ENCODE peak calls at places on chromosomes 16 and 17, in ten cellular contexts. One of them, this sample, is unnamed.
A peak's percentile ranks its signal among the peaks of the same experiment; 100 is the strongest.

GRCh38 chr17:49850772-49851386 is 3.0 kb upstream of the TAC4 start:
- DNase-seq in SK-N-SH: peak; percentile 86
- DNase-seq in left ventricle myocardium inferior: no peak
- DNase-seq in sigmoid colon: no peak
- DNase-seq in hepatocyte: no peak
- DNase-seq in adrenal gland: peak; percentile 33
- DNase-seq in A673: no peak
- DNase-seq in right cardiac atrium: no peak
- DNase-seq in lung: no peak
- DNase-seq in pancreas: no peak
- DNase-seq in this sample: no peak

GRCh38 chr17:62673614-62674362 is 46.3 kb downstream of the MRC2 start:
- DNase-seq in SK-N-SH: no peak
- DNase-seq in left ventricle myocardium inferior: no peak
- DNase-seq in sigmoid colon: peak; percentile 40
- DNase-seq in hepatocyte: no peak
- DNase-seq in adrenal gland: no peak
- DNase-seq in A673: no peak
- DNase-seq in right cardiac atrium: no peak
- DNase-seq in lung: no peak
- DNase-seq in pancreas: no peak
- DNase-seq in this sample: peak; percentile 42

GRCh38 chr16:69448470-69449193 is 24.2 kb downstream of the CYB5B start:
- DNase-seq in SK-N-SH: peak; percentile 8
- DNase-seq in left ventricle myocardium inferior: no peak
- DNase-seq in sigmoid colon: no peak
- DNase-seq in hepatocyte: no peak
- DNase-seq in adrenal gland: no peak
- DNase-seq in A673: peak; percentile 70
- DNase-seq in right cardiac atrium: no peak
- DNase-seq in lung: no peak
- DNase-seq in pancreas: no peak
- DNase-seq in this sample: no peak

GRCh38 chr17:62696726-62697490 is 69.4 kb downstream of the MRC2 start:
- DNase-seq in SK-N-SH: peak; percentile 36
- DNase-seq in left ventricle myocardium inferior: no peak
- DNase-seq in sigmoid colon: peak; percentile 44
- DNase-seq in hepatocyte: no peak
- DNase-seq in adrenal gland: no peak
- DNase-seq in A673: no peak
- DNase-seq in right cardiac atrium: peak; percentile 60
- DNase-seq in lung: no peak
- DNase-seq in pancreas: no peak
- DNase-seq in this sample: no peak

GRCh38 chr16:28538733-28539596 is at the start of gene NUPR1:
- DNase-seq in SK-N-SH: no peak
- DNase-seq in left ventricle myocardium inferior: peak; percentile 93
- DNase-seq in sigmoid colon: peak; percentile 100
- DNase-seq in hepatocyte: peak; percentile 87
- DNase-seq in adrenal gland: peak; percentile 93
- DNase-seq in A673: no peak
- DNase-seq in right cardiac atrium: peak; percentile 95
- DNase-seq in lung: peak; percentile 95
- DNase-seq in pancreas: peak; percentile 94
- DNase-seq in this sample: no peak

GRCh38 chr17:72030067-72030899 is 90.5 kb upstream of the SOX9 start:
- DNase-seq in SK-N-SH: no peak
- DNase-seq in left ventricle myocardium inferior: peak; percentile 16
- DNase-seq in sigmoid colon: no peak
- DNase-seq in hepatocyte: peak; percentile 68
- DNase-seq in adrenal gland: peak; percentile 13
- DNase-seq in A673: peak; percentile 97
- DNase-seq in right cardiac atrium: peak; percentile 40
- DNase-seq in lung: peak; percentile 46
- DNase-seq in pancreas: peak; percentile 31
- DNase-seq in this sample: peak; percentile 9

GRCh38 chr17:27153005-27153404 is 140.9 kb upstream of the WSB1 start:
- DNase-seq in SK-N-SH: no peak
- DNase-seq in left ventricle myocardium inferior: no peak
- DNase-seq in sigmoid colon: no peak
- DNase-seq in hepatocyte: no peak
- DNase-seq in adrenal gland: no peak
- DNase-seq in A673: no peak
- DNase-seq in right cardiac atrium: no peak
- DNase-seq in lung: no peak
- DNase-seq in pancreas: no peak
- DNase-seq in this sample: no peak

GRCh38 chr17:74528491-74529199 is 2.6 kb downstream of the CD300LB start:
- DNase-seq in SK-N-SH: no peak
- DNase-seq in left ventricle myocardium inferior: no peak
- DNase-seq in sigmoid colon: peak; percentile 66
- DNase-seq in hepatocyte: no peak
- DNase-seq in adrenal gland: peak; percentile 26
- DNase-seq in A673: no peak
- DNase-seq in right cardiac atrium: no peak
- DNase-seq in lung: peak; percentile 58
- DNase-seq in pancreas: no peak
- DNase-seq in this sample: no peak

DNA sequence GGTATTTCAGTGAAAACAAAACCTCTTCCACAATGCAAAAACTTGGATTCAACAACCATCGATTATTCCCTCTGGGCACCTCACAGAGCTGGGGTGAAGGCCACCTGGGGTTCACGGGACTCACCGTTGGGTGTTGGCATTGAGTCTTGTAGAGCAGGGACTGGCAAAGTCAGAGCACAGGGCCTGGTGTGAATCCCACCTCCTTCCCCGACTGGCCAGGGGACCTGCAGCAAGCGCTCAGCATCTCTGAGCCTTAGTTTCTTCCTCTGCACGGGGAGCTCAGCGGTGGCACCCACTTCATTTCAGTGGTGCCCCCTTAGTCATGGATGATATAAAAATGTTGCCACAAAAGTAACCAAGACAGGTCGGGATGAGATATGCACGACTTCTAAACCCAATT is 100.4 kb downstream of the METRNL start:
- DNase-seq in SK-N-SH: no peak
- DNase-seq in left ventricle myocardium inferior: no peak
- DNase-seq in sigmoid colon: peak; percentile 48
- DNase-seq in hepatocyte: peak; percentile 1
- DNase-seq in adrenal gland: no peak
- DNase-seq in A673: no peak
- DNase-seq in right cardiac atrium: no peak
- DNase-seq in lung: peak; percentile 27
- DNase-seq in pancreas: peak; percentile 12
- DNase-seq in this sample: peak; percentile 6
- H3K9me3 ChIP-seq in SK-N-SH: no peaks in the 10 kb centered on the region
- H3K9me3 ChIP-seq in left ventricle myocardium inferior: no peaks in the 10 kb centered on the region
- H3K9me3 ChIP-seq in sigmoid colon: no peaks in the 10 kb centered on the region
- H3K9me3 ChIP-seq in hepatocyte: no peaks in the 10 kb centered on the region
- H3K9me3 ChIP-seq in adrenal gland: no peaks in the 10 kb centered on the region
- H3K9me3 ChIP-seq in A673: no peaks in the 10 kb centered on the region
- H3K9me3 ChIP-seq in right cardiac atrium: no peaks in the 10 kb centered on the region
- H3K9me3 ChIP-seq in lung: no peaks in the 10 kb centered on the region
- H3K9me3 ChIP-seq in pancreas: no peaks in the 10 kb centered on the region
- H3K9me3 ChIP-seq in this sample: no peaks in the 10 kb centered on the region

GRCh38 chr16:25052530-25052929 is 37.4 kb upstream of the ARHGAP17 start:
- DNase-seq in SK-N-SH: no peak
- DNase-seq in left ventricle myocardium inferior: peak; percentile 31
- DNase-seq in sigmoid colon: no peak
- DNase-seq in hepatocyte: no peak
- DNase-seq in adrenal gland: no peak
- DNase-seq in A673: no peak
- DNase-seq in right cardiac atrium: peak; percentile 23
- DNase-seq in lung: peak; percentile 39
- DNase-seq in pancreas: no peak
- DNase-seq in this sample: no peak

GRCh38 chr16:25052161-25052511 is 37.0 kb upstream of the ARHGAP17 start:
- DNase-seq in SK-N-SH: no peak
- DNase-seq in left ventricle myocardium inferior: no peak
- DNase-seq in sigmoid colon: no peak
- DNase-seq in hepatocyte: no peak
- DNase-seq in adrenal gland: no peak
- DNase-seq in A673: no peak
- DNase-seq in right cardiac atrium: no peak
- DNase-seq in lung: no peak
- DNase-seq in pancreas: no peak
- DNase-seq in this sample: no peak

GRCh38 chr16:25045696-25046381 is 30.7 kb upstream of the ARHGAP17 start:
- DNase-seq in SK-N-SH: no peak
- DNase-seq in left ventricle myocardium inferior: no peak
- DNase-seq in sigmoid colon: no peak
- DNase-seq in hepatocyte: no peak
- DNase-seq in adrenal gland: no peak
- DNase-seq in A673: no peak
- DNase-seq in right cardiac atrium: no peak
- DNase-seq in lung: no peak
- DNase-seq in pancreas: no peak
- DNase-seq in this sample: no peak

GRCh38 chr16:25051446-25052160 is 36.4 kb upstream of the ARHGAP17 start:
- DNase-seq in SK-N-SH: no peak
- DNase-seq in left ventricle myocardium inferior: no peak
- DNase-seq in sigmoid colon: no peak
- DNase-seq in hepatocyte: no peak
- DNase-seq in adrenal gland: no peak
- DNase-seq in A673: peak; percentile 22
- DNase-seq in right cardiac atrium: no peak
- DNase-seq in lung: no peak
- DNase-seq in pancreas: no peak
- DNase-seq in this sample: no peak

DNA sequence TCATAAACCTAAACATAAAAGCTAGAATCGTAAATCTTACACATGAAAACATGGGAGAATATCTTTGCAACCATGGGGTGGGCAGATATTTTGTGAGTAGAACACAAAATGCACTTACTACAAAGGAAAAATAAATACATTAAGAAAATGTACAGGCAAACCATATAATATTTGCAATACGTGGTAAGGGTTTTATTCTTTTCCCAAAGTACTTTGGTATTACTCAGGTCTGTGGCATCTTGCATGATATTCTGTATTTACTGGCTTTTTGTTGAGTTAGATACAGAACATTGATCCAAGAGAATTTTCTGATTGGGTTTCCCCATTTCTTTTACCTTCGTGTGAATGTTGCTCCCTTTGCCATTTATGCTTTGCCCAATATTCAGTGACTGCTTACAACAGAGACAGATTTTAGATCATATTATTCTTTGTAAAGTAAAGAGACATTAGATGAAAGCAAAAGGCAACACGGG is 33.0 kb upstream of the ARHGAP17 start:
- DNase-seq in SK-N-SH: no peak
- DNase-seq in left ventricle myocardium inferior: no peak
- DNase-seq in sigmoid colon: no peak
- DNase-seq in hepatocyte: no peak
- DNase-seq in adrenal gland: no peak
- DNase-seq in A673: no peak
- DNase-seq in right cardiac atrium: no peak
- DNase-seq in lung: no peak
- DNase-seq in pancreas: no peak
- DNase-seq in this sample: no peak
- H3K4me3 ChIP-seq in SK-N-SH: peak overlapping the region; percentile 30
- H3K4me3 ChIP-seq in left ventricle myocardium inferior: peak overlapping the region; percentile 64
- H3K4me3 ChIP-seq in sigmoid colon: no peak overlapping the region
- H3K4me3 ChIP-seq in hepatocyte: no peak overlapping the region
- H3K4me3 ChIP-seq in adrenal gland: peak overlapping the region; percentile 4
- H3K4me3 ChIP-seq in A673: peak overlapping the region; percentile 26
- H3K4me3 ChIP-seq in right cardiac atrium: peak overlapping the region; percentile 70
- H3K4me3 ChIP-seq in lung: no peak overlapping the region
- H3K4me3 ChIP-seq in pancreas: no peak overlapping the region
- H3K4me3 ChIP-seq in this sample: peak overlapping the region; percentile 39

DNA sequence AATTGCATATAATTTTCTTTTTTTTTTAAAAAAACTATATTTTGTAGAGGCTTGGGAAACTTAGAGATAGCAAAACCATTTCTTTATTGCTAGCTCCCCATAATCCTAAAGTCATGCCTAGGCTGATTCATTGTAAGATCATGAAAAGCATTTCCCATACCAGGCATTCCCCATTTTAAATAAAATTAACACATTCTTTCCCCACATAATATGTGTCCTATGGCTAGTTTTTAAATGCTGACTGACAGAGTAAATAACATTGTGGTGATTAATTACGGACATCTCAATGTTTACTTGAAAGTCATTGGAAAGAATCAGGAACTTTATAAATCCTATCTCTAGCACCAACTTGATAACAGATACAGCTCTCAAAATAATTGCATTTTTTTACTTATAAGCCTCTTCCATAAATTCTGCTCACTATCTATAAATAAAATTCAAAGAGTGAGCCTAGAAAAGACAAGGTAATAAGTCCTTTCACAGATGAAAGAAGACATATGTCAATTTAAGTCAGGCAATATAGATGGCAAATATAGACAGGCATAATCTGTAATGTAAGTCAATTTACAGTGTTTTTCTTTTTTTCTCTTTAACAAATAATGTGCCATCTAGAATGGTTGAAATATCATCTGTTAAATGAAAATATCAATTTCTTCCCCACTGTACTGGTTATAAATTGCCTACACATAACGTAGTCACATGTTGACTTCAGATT is 1409.0 kb upstream of the GOT2 start:
- DNase-seq in SK-N-SH: no peak
- DNase-seq in left ventricle myocardium inferior: no peak
- DNase-seq in sigmoid colon: no peak
- DNase-seq in hepatocyte: no peak
- DNase-seq in adrenal gland: no peak
- DNase-seq in A673: no peak
- DNase-seq in right cardiac atrium: no peak
- DNase-seq in lung: no peak
- DNase-seq in pancreas: no peak
- DNase-seq in this sample: no peak
- H3K9me3 ChIP-seq in SK-N-SH: peaks cover 6% of the 10 kb centered on the region
- H3K9me3 ChIP-seq in left ventricle myocardium inferior: peaks cover 36% of the 10 kb centered on the region
- H3K9me3 ChIP-seq in sigmoid colon: peaks cover 7% of the 10 kb centered on the region
- H3K9me3 ChIP-seq in hepatocyte: no peaks in the 10 kb centered on the region
- H3K9me3 ChIP-seq in adrenal gland: no peaks in the 10 kb centered on the region
- H3K9me3 ChIP-seq in A673: peaks cover 3% of the 10 kb centered on the region
- H3K9me3 ChIP-seq in right cardiac atrium: no peaks in the 10 kb centered on the region
- H3K9me3 ChIP-seq in lung: peaks cover 4% of the 10 kb centered on the region
- H3K9me3 ChIP-seq in pancreas: no peaks in the 10 kb centered on the region
- H3K9me3 ChIP-seq in this sample: no peaks in the 10 kb centered on the region

GRCh38 chr17:17783121-17783824 is 53.5 kb downstream of the SREBF1 start:
- DNase-seq in SK-N-SH: peak; percentile 76
- DNase-seq in left ventricle myocardium inferior: peak; percentile 85
- DNase-seq in sigmoid colon: no peak
- DNase-seq in hepatocyte: peak; percentile 62
- DNase-seq in adrenal gland: peak; percentile 79
- DNase-seq in A673: peak; percentile 82
- DNase-seq in right cardiac atrium: peak; percentile 64
- DNase-seq in lung: peak; percentile 64
- DNase-seq in pancreas: peak; percentile 70
- DNase-seq in this sample: peak; percentile 90

GRCh38 chr17:17785407-17785806 is 51.4 kb downstream of the SREBF1 start:
- DNase-seq in SK-N-SH: no peak
- DNase-seq in left ventricle myocardium inferior: no peak
- DNase-seq in sigmoid colon: no peak
- DNase-seq in hepatocyte: no peak
- DNase-seq in adrenal gland: no peak
- DNase-seq in A673: peak; percentile 44
- DNase-seq in right cardiac atrium: no peak
- DNase-seq in lung: no peak
- DNase-seq in pancreas: peak; percentile 58
- DNase-seq in this sample: no peak

GRCh38 chr17:17782425-17783120 is 54.2 kb downstream of the SREBF1 start:
- DNase-seq in SK-N-SH: peak; percentile 75
- DNase-seq in left ventricle myocardium inferior: no peak
- DNase-seq in sigmoid colon: no peak
- DNase-seq in hepatocyte: peak; percentile 54
- DNase-seq in adrenal gland: no peak
- DNase-seq in A673: peak; percentile 46
- DNase-seq in right cardiac atrium: no peak
- DNase-seq in lung: no peak
- DNase-seq in pancreas: no peak
- DNase-seq in this sample: peak; percentile 69

GRCh38 chr17:17784599-17785264 is 52.1 kb downstream of the SREBF1 start:
- DNase-seq in SK-N-SH: peak; percentile 60
- DNase-seq in left ventricle myocardium inferior: no peak
- DNase-seq in sigmoid colon: no peak
- DNase-seq in hepatocyte: no peak
- DNase-seq in adrenal gland: no peak
- DNase-seq in A673: peak; percentile 81
- DNase-seq in right cardiac atrium: no peak
- DNase-seq in lung: no peak
- DNase-seq in pancreas: peak; percentile 36
- DNase-seq in this sample: peak; percentile 77

DNA sequence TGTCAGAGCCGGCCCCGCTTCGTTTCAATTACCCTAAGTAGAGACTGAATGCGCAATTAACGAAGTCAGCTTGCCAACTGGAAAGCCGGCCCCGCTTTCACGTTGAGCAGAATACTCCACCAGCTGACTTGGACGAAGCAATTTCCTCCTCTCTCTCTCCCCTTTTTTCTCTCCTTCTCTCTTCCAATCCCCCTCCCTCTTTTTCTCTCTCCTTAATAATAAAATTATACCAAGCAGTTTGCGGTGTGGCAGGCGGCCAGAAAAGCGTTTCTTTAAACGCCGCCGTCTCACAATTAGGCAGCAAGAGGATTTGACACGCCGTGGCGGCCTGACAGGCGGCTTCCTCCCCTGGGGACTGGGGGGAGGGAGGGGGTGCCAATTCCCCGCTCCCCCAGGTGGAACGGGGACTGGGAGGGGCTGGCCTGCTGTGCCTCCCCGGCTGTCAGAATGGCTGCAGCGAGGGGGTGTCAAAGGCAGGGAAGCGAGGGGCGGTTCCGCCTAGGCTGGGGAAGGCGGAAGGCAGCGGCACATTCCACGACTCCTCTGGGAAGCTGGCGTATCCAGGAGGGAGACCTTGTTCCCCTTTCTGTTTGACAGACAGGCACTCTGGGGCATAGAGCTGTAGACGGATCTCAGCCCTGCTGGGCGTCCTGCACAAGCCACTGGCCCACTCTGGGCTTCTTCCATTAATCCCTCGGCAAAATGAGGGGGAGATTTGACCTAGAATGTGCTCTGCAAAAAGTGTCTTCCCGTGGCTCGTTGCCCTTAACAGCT is 52.8 kb downstream of the SREBF1 start:
- DNase-seq in SK-N-SH: no peak
- DNase-seq in left ventricle myocardium inferior: peak; percentile 66
- DNase-seq in sigmoid colon: no peak
- DNase-seq in hepatocyte: peak; percentile 59
- DNase-seq in adrenal gland: no peak
- DNase-seq in A673: peak; percentile 99
- DNase-seq in right cardiac atrium: peak; percentile 58
- DNase-seq in lung: peak; percentile 54
- DNase-seq in pancreas: peak; percentile 54
- DNase-seq in this sample: peak; percentile 53
- H3K4me3 ChIP-seq in SK-N-SH: peak overlapping the region; percentile 52
- H3K4me3 ChIP-seq in left ventricle myocardium inferior: peak overlapping the region; percentile 72
- H3K4me3 ChIP-seq in sigmoid colon: peak overlapping the region; percentile 21
- H3K4me3 ChIP-seq in hepatocyte: peak overlapping the region; percentile 35
- H3K4me3 ChIP-seq in adrenal gland: peak overlapping the region; percentile 37
- H3K4me3 ChIP-seq in A673: peak overlapping the region; percentile 63
- H3K4me3 ChIP-seq in right cardiac atrium: peak overlapping the region; percentile 53
- H3K4me3 ChIP-seq in lung: no peak overlapping the region
- H3K4me3 ChIP-seq in pancreas: no peak overlapping the region
- H3K4me3 ChIP-seq in this sample: peak overlapping the region; percentile 65